ENCODE peak calls at places on chromosomes 12 and 14, in seven cellular contexts. I is pancreas, C is SJSA1, N is lower lobe of right lung, Y is endodermal cell, T is cardiac muscle cell, B is SK-N-SH. F is an unnamed sample.

GRCh38 chr14:61342486-61342885 is 21.1 kb downstream of the PRKCH start:
- DNase-seq in I (no peak), C (no peak), N (no peak), Y (no peak), T (no peak), B (no peak), F (no peak)

GRCh38 chr12:130041983-130042812 is 120.1 kb upstream of the FZD10 start:
- DNase-seq in I (peak; percentile 82), C (no peak), N (peak; percentile 64), Y (peak; percentile 98), T (peak; percentile 78), B (peak; percentile 94), F (peak; percentile 82)

GRCh38 chr12:111056618-111057521 is 136.5 kb upstream of the MYL2 start:
- DNase-seq in I (no peak), C (no peak), N (no peak), Y (peak; percentile 64), T (no peak), B (peak; percentile 50), F (no peak)

GRCh38 chr12:46371718-46372130 is 849 bp downstream of the SLC38A2 start:
- DNase-seq in I (peak; percentile 89), C (peak; percentile 64), N (peak; percentile 90), Y (no peak), T (peak; percentile 68), B (peak; percentile 77), F (peak; percentile 72)

GRCh38 chr14:65854215-65854614 is 441.7 kb downstream of the FUT8 start:
- DNase-seq in I (peak; percentile 77), C (no peak), N (no peak), Y (no peak), T (no peak), B (no peak), F (no peak)

GRCh38 chr14:57692671-57693070 is 173.2 kb downstream of the SLC35F4 start:
- DNase-seq in I (no peak), C (no peak), N (no peak), Y (no peak), T (peak; percentile 4), B (peak; percentile 10), F (no peak)

GRCh38 chr12:28340261-28340660 is 150.0 kb downstream of the CCDC91 start:
- DNase-seq in I (no peak), C (no peak), N (no peak), Y (no peak), T (no peak), B (no peak), F (no peak)

GRCh38 chr12:23611320-23611719 is 338.1 kb downstream of the SOX5 start:
- DNase-seq in I (no peak), C (no peak), N (no peak), Y (no peak), T (no peak), B (peak; percentile 4), F (no peak)

GRCh38 chr12:123763093-123763492 is 992 bp downstream of the DNAH10 start:
- DNase-seq in I (no peak), C (no peak), N (no peak), Y (peak; percentile 93), T (no peak), B (no peak), F (no peak)

GRCh38 chr14:101025656-101026055 is 122.1 kb upstream of the RTL1 start:
- DNase-seq in I (no peak), C (no peak), N (no peak), Y (peak; percentile 6), T (no peak), B (no peak), F (no peak)

DNA sequence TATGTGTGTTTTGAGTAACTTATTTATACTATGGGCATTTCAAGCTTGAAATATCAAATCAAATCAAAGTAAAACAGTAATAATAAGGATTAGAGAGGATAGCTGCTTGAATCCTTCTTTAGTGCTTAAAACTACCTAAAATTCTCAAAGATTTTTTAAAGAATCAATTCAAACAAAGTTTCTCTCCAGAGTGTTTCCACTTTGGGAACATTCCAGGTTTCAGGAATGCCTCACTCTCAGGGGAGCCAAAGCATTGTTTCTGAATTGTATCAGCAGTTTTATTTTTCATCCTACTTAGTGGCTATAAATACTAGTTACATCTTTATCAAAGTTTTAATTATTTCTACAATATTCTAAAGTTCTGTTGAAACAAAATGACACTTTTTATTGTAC is 796 bp downstream of the RASSF9 start:
- DNase-seq in I (no peak), C (no peak), N (no peak), Y (no peak), T (peak; percentile 25), B (no peak), F (no peak)
- H3K4me3 ChIP-seq in I (peak overlapping the region; percentile 3), C (no peak overlapping the region), N (peak overlapping the region; percentile 55), Y (peak overlapping the region; percentile 70), T (peak overlapping the region; percentile 1), B (peak overlapping the region; percentile 27), F (peak overlapping the region; percentile 27)

GRCh38 chr12:47822386-47822785 is 2.7 kb upstream of the HDAC7 start:
- DNase-seq in I (no peak), C (no peak), N (no peak), Y (no peak), T (no peak), B (no peak), F (no peak)
- H3K27ac ChIP-seq in I (peak overlapping the region; percentile 85), C (no peak overlapping the region), N (peak overlapping the region; percentile 97), Y (no peak overlapping the region), T (peak overlapping the region; percentile 58), B (no peak overlapping the region), F (no peak overlapping the region)

GRCh38 chr14:92885279-92886061 is 37.5 kb upstream of the CHGA start:
- DNase-seq in I (no peak), C (no peak), N (no peak), Y (no peak), T (no peak), B (peak; percentile 61), F (no peak)
- H3K4me3 ChIP-seq in I (no peak overlapping the region), C (no peak overlapping the region), N (no peak overlapping the region), Y (no peak overlapping the region), T (no peak overlapping the region), B (no peak overlapping the region), F (no peak overlapping the region)

DNA sequence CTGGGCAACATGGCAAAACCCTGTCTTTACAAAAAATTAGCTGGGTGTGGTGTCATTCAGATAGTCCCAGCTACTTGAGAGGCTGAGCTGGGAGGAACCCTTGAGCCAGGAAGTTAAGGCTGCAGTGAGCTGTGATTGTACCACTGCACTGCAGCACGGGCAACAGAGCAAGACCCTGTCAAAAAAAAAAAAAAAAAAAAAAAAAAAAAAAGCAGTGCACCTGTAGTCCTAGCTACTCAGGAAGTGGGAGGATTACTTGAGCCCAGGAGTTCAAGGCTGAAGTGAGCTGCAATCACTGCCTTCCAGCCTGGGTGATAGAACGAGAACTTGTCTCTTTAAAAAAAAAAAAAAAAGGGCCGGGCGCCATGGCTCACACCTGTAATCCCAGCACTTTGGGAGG is 5.6 kb downstream of the REM2 start:
- DNase-seq in I (no peak), C (no peak), N (no peak), Y (no peak), T (no peak), B (no peak), F (no peak)
- H3K27ac ChIP-seq in I (no peak overlapping the region), C (no peak overlapping the region), N (no peak overlapping the region), Y (no peak overlapping the region), T (no peak overlapping the region), B (no peak overlapping the region), F (no peak overlapping the region)

GRCh38 chr12:58774731-58775130 is 145.6 kb downstream of the LRIG3 start:
- DNase-seq in I (no peak), C (no peak), N (no peak), Y (no peak), T (no peak), B (no peak), F (no peak)
- H3K4me3 ChIP-seq in I (no peak overlapping the region), C (no peak overlapping the region), N (no peak overlapping the region), Y (no peak overlapping the region), T (no peak overlapping the region), B (no peak overlapping the region), F (no peak overlapping the region)

DNA sequence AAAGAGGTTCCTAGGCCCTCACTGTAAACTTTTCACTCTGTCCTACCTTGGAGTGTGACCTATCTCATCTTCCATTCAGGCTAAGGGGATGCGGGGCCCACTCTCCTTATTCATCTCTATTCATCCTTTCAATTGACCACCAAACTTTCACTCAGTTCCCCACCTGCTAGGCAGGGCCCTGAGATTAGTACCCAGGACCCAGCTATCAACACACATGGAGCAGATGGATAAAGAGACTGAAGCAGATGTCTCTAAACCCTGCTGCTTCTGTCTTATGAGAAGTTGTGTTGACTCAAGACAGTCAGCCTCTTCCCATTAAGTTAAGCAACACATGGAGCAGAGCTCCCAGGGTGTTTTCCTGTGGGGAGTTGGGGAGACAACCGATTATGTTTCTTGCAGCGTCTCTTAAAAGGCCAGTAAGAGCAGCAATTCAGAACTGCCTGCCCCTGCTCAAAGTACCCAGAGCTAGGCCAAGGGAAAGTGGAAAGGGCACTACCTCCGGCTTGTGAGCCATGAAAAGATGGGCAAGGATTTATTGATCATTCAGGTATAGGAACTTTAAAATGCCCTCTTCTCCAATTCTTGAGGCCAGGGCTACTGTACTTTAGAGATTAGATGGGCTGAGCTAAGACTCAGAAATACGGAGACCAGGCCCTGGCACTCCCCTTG is 10.7 kb downstream of the KRT76 start:
- DNase-seq in I (no peak), C (peak; percentile 91), N (no peak), Y (no peak), T (no peak), B (no peak), F (no peak)
- H3K27ac ChIP-seq in I (no peak overlapping the region), C (no peak overlapping the region), N (no peak overlapping the region), Y (no peak overlapping the region), T (no peak overlapping the region), B (no peak overlapping the region), F (no peak overlapping the region)

GRCh38 chr14:25111061-25111601 is 61.2 kb upstream of the STXBP6 start:
- DNase-seq in I (no peak), C (no peak), N (no peak), Y (no peak), T (no peak), B (no peak), F (no peak)
- H3K4me3 ChIP-seq in I (no peak overlapping the region), C (no peak overlapping the region), N (no peak overlapping the region), Y (no peak overlapping the region), T (no peak overlapping the region), B (no peak overlapping the region), F (no peak overlapping the region)

GRCh38 chr12:109154485-109155438 is 38.4 kb downstream of the ACACB start:
- DNase-seq in I (peak; percentile 92), C (peak; percentile 68), N (peak; percentile 87), Y (peak; percentile 99), T (peak; percentile 86), B (peak; percentile 98), F (peak; percentile 87)
- H3K27ac ChIP-seq in I (peak overlapping the region; percentile 29), C (no peak overlapping the region), N (peak overlapping the region; percentile 80), Y (no peak overlapping the region), T (peak overlapping the region; percentile 32), B (peak overlapping the region; percentile 64), F (peak overlapping the region; percentile 58)

DNA sequence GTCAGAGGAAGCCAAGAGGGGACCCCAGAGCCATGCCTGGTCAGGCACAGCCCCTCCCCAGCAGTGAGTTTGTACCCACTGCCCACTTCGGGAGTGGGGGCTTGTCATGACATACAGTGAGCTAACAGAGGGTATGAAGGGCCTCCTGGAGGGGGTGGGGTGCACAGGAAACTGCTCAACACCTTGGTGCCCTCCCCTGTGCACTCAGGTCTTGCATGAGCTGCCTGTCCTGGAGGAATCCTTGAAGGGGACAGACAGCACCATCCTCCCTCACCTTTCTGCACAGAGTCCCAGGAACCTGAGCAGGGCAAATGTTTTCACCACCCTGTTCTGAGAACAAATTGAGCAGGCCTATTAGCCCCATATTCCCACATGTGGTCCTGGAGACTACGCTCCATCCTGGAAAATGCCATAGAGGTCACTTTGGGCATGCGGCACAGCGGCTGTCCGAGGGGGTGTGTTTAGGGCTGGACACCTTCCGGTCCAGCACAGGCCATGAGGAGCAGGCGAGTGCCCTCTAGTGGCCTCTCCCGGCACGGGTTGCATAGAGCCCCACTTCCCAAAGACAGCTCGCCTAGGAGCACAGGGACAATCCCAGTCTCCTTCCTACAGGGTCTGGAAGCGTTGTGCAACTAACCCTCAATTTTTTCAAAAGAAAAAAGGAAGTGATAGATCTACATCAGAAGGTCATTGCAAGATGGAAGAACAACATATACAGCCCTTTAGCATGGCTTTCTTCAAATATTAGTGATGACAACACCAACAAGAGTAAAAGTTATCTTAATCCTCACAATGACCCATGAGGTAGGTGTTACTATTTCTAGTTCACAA is 31.9 kb upstream of the ZFP36L1 start:
- DNase-seq in I (peak; percentile 95), C (peak; percentile 78), N (peak; percentile 92), Y (peak; percentile 97), T (peak; percentile 87), B (peak; percentile 86), F (peak; percentile 73)
- H3K4me3 ChIP-seq in I (no peak overlapping the region), C (no peak overlapping the region), N (no peak overlapping the region), Y (no peak overlapping the region), T (no peak overlapping the region), B (no peak overlapping the region), F (no peak overlapping the region)